ENCODE peak calls at places on chromosomes 3 and 15, in seven cellular contexts. X, L, U, H, Q, E and Z are unnamed samples.

GRCh38 chr15:29470794-29471193 is 201.2 kb upstream of the NSMCE3 start:
- DNase-seq in X (no peak), L (no peak), U (no peak), H (no peak), Q (no peak), E (no peak), Z (no peak)

GRCh38 chr15:63890617-63891016 is 56.9 kb upstream of the HERC1 start:
- DNase-seq in X (no peak), L (no peak), U (no peak), H (no peak), Q (no peak), E (no peak), Z (no peak)

GRCh38 chr3:156321934-156322333 is 201.6 kb downstream of the KCNAB1 start:
- DNase-seq in X (no peak), L (no peak), U (no peak), H (no peak), Q (no peak), E (no peak), Z (no peak)

GRCh38 chr15:39744334-39745103 is 38.1 kb downstream of the FSIP1 start:
- DNase-seq in X (no peak), L (no peak), U (no peak), H (no peak), Q (peak; percentile 44), E (no peak), Z (peak; percentile 2)

GRCh38 chr3:127692501-127693335 is 20.0 kb downstream of the ABTB1 start:
- DNase-seq in X (no peak), L (no peak), U (no peak), H (no peak), Q (no peak), E (no peak), Z (no peak)

GRCh38 chr3:33062814-33063346 is 34.1 kb downstream of the GLB1 start:
- DNase-seq in X (no peak), L (no peak), U (no peak), H (no peak), Q (no peak), E (no peak), Z (no peak)

GRCh38 chr15:46703352-46703861 is 1013.9 kb upstream of the SEMA6D start:
- DNase-seq in X (no peak), L (peak; percentile 82), U (no peak), H (no peak), Q (no peak), E (no peak), Z (no peak)

GRCh38 chr3:183897606-183898384 is 13.1 kb upstream of the PARL start:
- DNase-seq in X (no peak), L (no peak), U (no peak), H (no peak), Q (no peak), E (no peak), Z (no peak)

GRCh38 chr3:15513121-15513520 is 8.4 kb downstream of the COLQ start:
- DNase-seq in X (no peak), L (no peak), U (no peak), H (no peak), Q (no peak), E (no peak), Z (no peak)

GRCh38 chr3:158539414-158540014 is 31.5 kb upstream of the MLF1 start:
- DNase-seq in X (peak; percentile 40), L (peak; percentile 77), U (peak; percentile 75), H (peak; percentile 61), Q (peak; percentile 49), E (no peak), Z (peak; percentile 25)

GRCh38 chr3:144028798-144029411 is 57.3 kb downstream of the DIPK2A start:
- DNase-seq in X (no peak), L (no peak), U (no peak), H (peak; percentile 41), Q (no peak), E (no peak), Z (no peak)

GRCh38 chr3:7290062-7290825 is 429.3 kb downstream of the GRM7 start:
- DNase-seq in X (no peak), L (no peak), U (peak; percentile 65), H (peak; percentile 6), Q (no peak), E (no peak), Z (no peak)

GRCh38 chr3:8938021-8938420 is 25.3 kb downstream of the RAD18 start:
- DNase-seq in X (no peak), L (no peak), U (peak; percentile 75), H (peak; percentile 43), Q (no peak), E (no peak), Z (no peak)

GRCh38 chr3:14290631-14291385 is 111.6 kb upstream of the SLC6A6 start:
- DNase-seq in X (no peak), L (no peak), U (no peak), H (no peak), Q (no peak), E (peak; percentile 31), Z (no peak)

GRCh38 chr15:35624881-35625280 is 78.9 kb upstream of the DPH6 start:
- DNase-seq in X (no peak), L (no peak), U (peak; percentile 93), H (peak; percentile 33), Q (no peak), E (peak; percentile 82), Z (no peak)

DNA sequence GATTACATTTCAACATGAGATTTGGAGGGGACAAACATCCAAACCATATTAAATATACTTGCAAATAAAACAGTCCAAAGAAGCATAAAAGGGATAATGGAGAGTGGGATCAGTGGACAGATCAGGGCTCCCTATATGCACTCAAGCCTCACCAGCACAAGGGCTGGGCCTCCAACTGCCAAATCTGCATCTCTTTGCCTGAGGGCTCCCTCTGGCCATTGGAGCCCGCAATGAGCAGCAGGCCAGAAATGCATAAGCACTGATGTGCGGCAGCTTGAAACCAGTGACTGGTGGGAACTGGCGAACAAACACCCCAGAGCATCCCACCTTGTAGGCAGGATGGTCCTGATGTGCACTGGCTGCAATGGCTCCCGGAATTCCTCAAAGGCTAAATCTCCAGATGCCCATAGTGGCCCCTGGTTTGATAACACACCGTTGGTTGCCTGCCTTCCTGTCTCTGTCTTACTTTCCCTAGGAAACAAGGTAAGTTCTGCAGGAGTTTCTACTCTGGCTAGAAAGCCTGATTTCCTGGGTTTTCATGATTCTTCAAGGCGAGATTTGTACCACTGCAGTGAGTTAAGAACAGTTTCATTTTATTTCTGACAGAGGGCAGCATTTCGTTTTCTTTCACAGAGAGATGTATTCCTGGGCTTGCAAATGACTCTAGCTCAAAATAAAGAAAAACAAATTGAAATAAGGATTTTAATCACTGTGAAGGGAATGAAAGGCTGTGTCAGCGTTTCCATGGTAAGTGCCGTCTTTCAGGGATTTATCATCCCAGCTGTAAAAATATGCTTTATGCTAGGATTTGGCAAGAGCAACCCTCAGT is 56.0 kb upstream of the POMGNT2 start:
- DNase-seq in X (no peak), L (peak; percentile 70), U (peak; percentile 84), H (peak; percentile 45), Q (no peak), E (peak; percentile 66), Z (no peak)
- TF ChIP-seq CTCF in X (peak; percentile 42), L (peak; percentile 60), U (peak; percentile 52), H (peak; percentile 13), Q (peak; percentile 48), E (peak; percentile 47), Z (peak; percentile 21)

GRCh38 chr3:46848271-46849097 is 14.8 kb downstream of the MYL3 start:
- DNase-seq in X (no peak), L (no peak), U (peak; percentile 97), H (peak; percentile 40), Q (peak; percentile 29), E (no peak), Z (peak; percentile 45)
- TF ChIP-seq CTCF in X (peak; percentile 75), L (peak; percentile 47), U (peak; percentile 84), H (peak; percentile 56), Q (peak; percentile 66), E (peak; percentile 65), Z (peak; percentile 27)

GRCh38 chr15:52678468-52679231 is 538 bp downstream of the ATOSA start:
- DNase-seq in X (peak; percentile 76), L (peak; percentile 44), U (peak; percentile 68), H (peak; percentile 77), Q (peak; percentile 60), E (no peak), Z (peak; percentile 78)

GRCh38 chr15:52680756-52681155 is 1.6 kb upstream of the ATOSA start:
- DNase-seq in X (no peak), L (peak; percentile 53), U (no peak), H (no peak), Q (no peak), E (no peak), Z (no peak)

GRCh38 chr15:52680041-52680391 is 828 bp upstream of the ATOSA start:
- DNase-seq in X (no peak), L (peak; percentile 42), U (peak; percentile 24), H (peak; percentile 7), Q (no peak), E (no peak), Z (no peak)

GRCh38 chr15:52678036-52678467 is 1.1 kb downstream of the ATOSA start:
- DNase-seq in X (peak; percentile 53), L (peak; percentile 83), U (peak; percentile 67), H (peak; percentile 80), Q (peak; percentile 56), E (no peak), Z (peak; percentile 35)

DNA sequence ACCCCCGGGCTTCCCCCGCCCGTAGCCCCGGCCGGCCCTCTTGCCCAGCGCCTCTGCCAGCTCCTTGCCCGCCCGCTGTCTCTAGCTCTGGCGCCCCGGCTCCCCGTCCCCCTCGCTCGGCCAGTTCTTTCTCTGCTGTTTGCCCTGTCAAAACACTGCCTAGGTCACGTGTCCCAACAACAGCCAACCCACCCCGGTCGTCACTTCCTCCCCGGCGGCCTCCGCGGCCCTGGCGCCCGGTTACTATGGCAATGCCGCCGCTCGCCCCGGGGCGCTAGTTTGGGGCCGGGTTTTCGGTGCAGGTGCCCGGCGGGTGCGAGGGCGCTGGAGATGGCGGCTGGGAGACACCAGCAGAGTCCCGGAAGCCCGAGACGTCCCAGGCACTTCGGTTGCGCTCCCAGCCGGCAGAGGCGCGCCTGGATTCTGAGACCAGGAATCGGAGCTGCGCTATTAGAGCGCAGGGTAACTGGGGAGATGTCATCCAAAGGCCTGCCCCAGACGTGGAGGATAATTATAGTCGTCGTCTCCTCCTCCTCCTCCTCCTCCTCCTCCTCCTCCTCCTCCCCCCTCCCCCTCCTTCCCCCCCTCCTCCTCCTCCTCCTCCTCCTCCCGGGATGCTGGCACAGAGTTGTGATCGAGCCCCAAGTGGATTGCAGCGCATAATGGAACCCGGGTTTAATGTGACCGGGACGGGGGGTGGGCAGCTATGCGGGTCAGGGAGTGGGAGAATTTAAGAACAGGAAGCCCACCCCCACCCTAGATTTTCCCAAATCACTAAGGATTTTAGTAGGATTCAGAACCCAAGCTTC is at the start of gene ATOSA:
- DNase-seq in X (peak; percentile 90), L (peak; percentile 93), U (peak; percentile 87), H (peak; percentile 91), Q (peak; percentile 87), E (peak; percentile 48), Z (peak; percentile 91)
- TF ChIP-seq CTCF in X (no peak), L (no peak), U (no peak), H (no peak), Q (peak; percentile 16), E (peak; percentile 7), Z (no peak)

DNA sequence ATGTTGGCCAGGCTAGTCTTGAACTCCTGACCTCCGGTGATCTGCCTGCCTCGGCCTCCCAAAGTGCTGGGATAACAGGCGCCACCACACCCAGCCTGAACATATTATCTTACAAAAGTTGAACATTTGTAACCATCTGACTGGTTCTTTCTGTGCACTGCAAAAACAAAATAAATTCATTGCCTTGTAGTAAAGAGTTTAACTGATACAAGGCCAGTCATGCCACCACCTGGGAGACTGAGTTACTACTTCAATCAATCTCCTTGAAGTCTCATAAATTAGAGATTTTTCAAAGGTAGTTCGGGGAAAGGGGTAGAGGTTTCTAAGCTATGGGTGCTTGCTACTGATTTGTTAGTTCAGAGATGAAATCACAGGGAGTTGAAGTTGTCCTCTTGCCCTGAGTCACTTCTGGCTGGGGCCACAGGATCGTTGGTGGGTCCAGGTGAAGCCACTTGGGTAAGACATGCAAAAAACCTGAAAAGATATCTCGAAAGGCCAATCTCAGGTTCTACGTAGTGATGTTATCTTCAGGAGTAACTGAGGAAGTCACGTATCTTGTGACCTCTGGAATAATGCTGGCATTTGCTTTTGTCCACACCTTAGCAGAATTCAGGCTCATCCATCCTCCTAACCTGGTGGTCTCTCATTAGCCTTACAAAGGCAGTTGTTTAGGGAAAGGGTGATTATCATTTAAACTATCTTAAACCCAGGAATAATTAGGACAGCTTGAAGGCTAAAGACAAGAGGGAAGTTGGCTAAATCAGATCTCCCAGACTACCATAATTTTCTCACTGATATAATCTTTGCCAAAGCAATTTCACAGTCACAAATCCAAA is 33.7 kb downstream of the ZBTB11 start:
- DNase-seq in X (no peak), L (no peak), U (no peak), H (no peak), Q (no peak), E (no peak), Z (no peak)
- TF ChIP-seq CTCF in X (no peak), L (no peak), U (no peak), H (no peak), Q (no peak), E (no peak), Z (no peak)